ENCODE peak calls at places on chromosomes 12 and 14, in five cellular contexts. Y is K562, F is GM12891, R is SK-N-SH, X is GM12878. G is an unnamed sample.

GRCh38 chr12:3469711-3470110 is 21.3 kb upstream of the PRMT8 start:
- DNase-seq in Y (no peak), F (no peak), R (no peak), X (no peak), G (no peak)

GRCh38 chr14:24312736-24313507 is 1.6 kb downstream of the LTB4R start:
- DNase-seq in Y (no peak), F (no peak), R (no peak), X (no peak), G (no peak)

GRCh38 chr12:95197636-95198035 is 19.6 kb downstream of the FGD6 start:
- DNase-seq in Y (no peak), F (no peak), R (no peak), X (no peak), G (no peak)

GRCh38 chr14:80477388-80478160 is 266.3 kb upstream of the DIO2 start:
- DNase-seq in Y (no peak), F (no peak), R (no peak), X (no peak), G (no peak)

GRCh38 chr12:94207467-94208432 is 59.4 kb downstream of the PLXNC1 start:
- DNase-seq in Y (no peak), F (peak; percentile 37), R (no peak), X (peak; percentile 89), G (peak; percentile 39)

GRCh38 chr12:82366182-82366581 is 7.9 kb downstream of the METTL25 start:
- DNase-seq in Y (no peak), F (no peak), R (no peak), X (no peak), G (no peak)

GRCh38 chr14:33592298-33592697 is 358.6 kb downstream of the EGLN3 start:
- DNase-seq in Y (no peak), F (no peak), R (no peak), X (no peak), G (no peak)

GRCh38 chr12:12721251-12721689 is 4.1 kb downstream of the CDKN1B start:
- DNase-seq in Y (no peak), F (no peak), R (no peak), X (no peak), G (no peak)

GRCh38 chr12:114274131-114274530 is 131.8 kb downstream of the TBX5 start:
- DNase-seq in Y (no peak), F (no peak), R (no peak), X (no peak), G (no peak)

GRCh38 chr14:63652406-63652805 is 10.7 kb upstream of the WDR89 start:
- DNase-seq in Y (no peak), F (no peak), R (no peak), X (no peak), G (no peak)

GRCh38 chr14:63644741-63645140 is 3.1 kb upstream of the WDR89 start:
- DNase-seq in Y (no peak), F (no peak), R (no peak), X (no peak), G (no peak)

GRCh38 chr14:63642656-63643382 is 1.1 kb upstream of the WDR89 start:
- DNase-seq in Y (no peak), F (no peak), R (no peak), X (no peak), G (no peak)

GRCh38 chr14:63650336-63650952 is 8.8 kb upstream of the WDR89 start:
- DNase-seq in Y (no peak), F (no peak), R (no peak), X (peak; percentile 54), G (no peak)

GRCh38 chr14:63647696-63648410 is 6.2 kb upstream of the WDR89 start:
- DNase-seq in Y (no peak), F (no peak), R (no peak), X (no peak), G (no peak)
- TF ChIP-seq TAF1 in Y (no peak), F (no peak), R (no peak), X (no peak), G (no peak)

GRCh38 chr14:59425322-59425945 is 39.7 kb downstream of the GPR135 start:
- DNase-seq in Y (no peak), F (no peak), R (no peak), X (no peak), G (no peak)
- TF ChIP-seq TAF1 in Y (no peak), F (no peak), R (no peak), X (no peak), G (no peak)

GRCh38 chr12:4858385-4858784 is 51.3 kb upstream of the KCNA1 start:
- DNase-seq in Y (no peak), F (no peak), R (peak; percentile 20), X (no peak), G (no peak)

GRCh38 chr12:4862809-4863208 is 46.9 kb upstream of the KCNA1 start:
- DNase-seq in Y (no peak), F (no peak), R (no peak), X (peak; percentile 28), G (no peak)

GRCh38 chr12:4856556-4856955 is 53.1 kb upstream of the KCNA1 start:
- DNase-seq in Y (no peak), F (no peak), R (no peak), X (no peak), G (no peak)

GRCh38 chr12:4857472-4858291 is 52.0 kb upstream of the KCNA1 start:
- DNase-seq in Y (peak; percentile 54), F (peak; percentile 58), R (peak; percentile 70), X (peak; percentile 34), G (peak; percentile 47)

DNA sequence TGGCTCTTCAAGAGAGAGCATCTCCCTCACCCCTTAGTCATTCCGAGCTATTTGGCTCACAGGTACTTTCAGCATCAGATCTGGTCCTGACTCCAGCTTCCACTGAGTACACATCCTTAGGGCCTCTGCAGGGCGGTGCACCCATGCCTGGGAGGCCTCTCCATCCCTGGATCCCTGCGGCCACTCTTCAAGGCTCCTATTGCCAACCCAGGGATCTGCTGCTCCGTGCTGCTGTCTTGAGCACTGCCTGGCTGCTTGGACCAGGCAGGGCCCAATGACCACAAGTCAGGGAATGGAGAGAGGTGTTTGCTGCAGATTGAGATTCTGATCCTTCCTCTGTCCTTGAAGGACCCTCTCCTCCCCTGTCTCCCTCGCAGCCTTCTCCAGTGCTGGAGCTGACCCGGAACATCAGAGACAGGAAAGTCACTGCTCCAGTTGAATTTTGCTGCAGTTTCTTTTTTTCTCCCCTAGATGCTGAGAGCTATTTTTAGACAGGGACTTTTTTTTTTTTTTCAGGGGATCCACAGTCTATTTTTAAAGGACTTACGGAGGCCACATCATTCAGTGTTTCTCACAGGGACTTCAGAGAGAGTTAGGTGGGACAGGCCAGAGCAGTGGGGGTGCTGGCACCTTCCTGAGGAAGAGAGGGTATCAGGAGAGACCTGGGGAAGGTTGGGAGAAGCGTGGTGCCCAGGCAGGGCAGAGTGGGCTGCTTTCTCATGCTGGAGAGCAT is 50.1 kb upstream of the KCNA1 start:
- DNase-seq in Y (no peak), F (no peak), R (no peak), X (no peak), G (no peak)
- TF ChIP-seq TAF1 in Y (no peak), F (no peak), R (no peak), X (no peak), G (no peak)

GRCh38 chr12:121769831-121770301 is 23.6 kb downstream of the RHOF start:
- DNase-seq in Y (no peak), F (no peak), R (no peak), X (no peak), G (no peak)
- TF ChIP-seq TAF1 in Y (no peak), F (no peak), R (no peak), X (no peak), G (no peak)

GRCh38 chr14:55898938-55899337 is 219.3 kb upstream of the PELI2 start:
- DNase-seq in Y (no peak), F (no peak), R (no peak), X (no peak), G (no peak)

GRCh38 chr14:55904086-55904485 is 214.1 kb upstream of the PELI2 start:
- DNase-seq in Y (no peak), F (no peak), R (no peak), X (no peak), G (no peak)

GRCh38 chr14:55901281-55901680 is 216.9 kb upstream of the PELI2 start:
- DNase-seq in Y (no peak), F (no peak), R (no peak), X (no peak), G (no peak)

GRCh38 chr14:55893695-55894094 is 224.5 kb upstream of the PELI2 start:
- DNase-seq in Y (no peak), F (no peak), R (no peak), X (no peak), G (no peak)

GRCh38 chr14:55899531-55899930 is 218.7 kb upstream of the PELI2 start:
- DNase-seq in Y (no peak), F (no peak), R (no peak), X (no peak), G (no peak)
- TF ChIP-seq TAF1 in Y (no peak), F (no peak), R (no peak), X (no peak), G (no peak)

GRCh38 chr12:1305063-1305434 is 289.3 kb downstream of the FBXL14 start:
- DNase-seq in Y (no peak), F (no peak), R (no peak), X (no peak), G (no peak)

GRCh38 chr12:1306817-1307216 is 287.6 kb downstream of the FBXL14 start:
- DNase-seq in Y (no peak), F (no peak), R (no peak), X (no peak), G (no peak)

GRCh38 chr12:1309610-1310009 is 284.8 kb downstream of the FBXL14 start:
- DNase-seq in Y (no peak), F (no peak), R (no peak), X (no peak), G (no peak)

GRCh38 chr12:1307796-1308195 is 286.6 kb downstream of the FBXL14 start:
- DNase-seq in Y (no peak), F (no peak), R (no peak), X (no peak), G (no peak)

GRCh38 chr12:1306096-1306495 is 288.3 kb downstream of the FBXL14 start:
- DNase-seq in Y (no peak), F (no peak), R (no peak), X (no peak), G (no peak)
- TF ChIP-seq TAF1 in Y (no peak), F (no peak), R (no peak), X (no peak), G (no peak)

GRCh38 chr12:29086325-29087271 is 62.5 kb upstream of the FAR2 start:
- DNase-seq in Y (no peak), F (no peak), R (no peak), X (no peak), G (no peak)

GRCh38 chr12:29081101-29081500 is 68.0 kb upstream of the FAR2 start:
- DNase-seq in Y (no peak), F (no peak), R (no peak), X (no peak), G (no peak)

DNA sequence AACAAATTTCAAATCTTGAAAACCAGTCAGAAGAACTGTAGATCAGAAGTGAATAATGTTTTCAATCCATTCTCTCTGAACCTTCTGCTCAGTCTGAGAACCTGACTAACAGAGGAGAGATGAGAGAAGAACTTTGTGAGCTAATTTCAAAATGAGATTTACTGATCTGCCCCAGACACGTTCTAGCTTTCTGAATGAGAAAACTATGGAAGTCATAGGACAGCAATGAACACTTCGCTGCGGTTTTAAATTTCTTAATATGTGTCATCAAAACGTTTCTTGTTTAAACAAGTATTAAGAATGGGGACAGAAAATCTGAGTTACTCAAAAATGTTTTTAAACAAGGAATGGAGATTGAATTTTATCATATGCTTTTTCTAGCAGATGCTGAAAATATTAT is 66.6 kb upstream of the FAR2 start:
- DNase-seq in Y (no peak), F (no peak), R (no peak), X (no peak), G (no peak)
- TF ChIP-seq TAF1 in Y (no peak), F (no peak), R (no peak), X (no peak), G (no peak)